ENCODE peak calls at places on chromosome 3, in nine cellular contexts. One of them, this sample, is unnamed.
A peak's percentile ranks its signal among the peaks of the same experiment; 100 is the strongest.

GRCh38 chr3:177597325-177598109 is 400.2 kb upstream of the TBL1XR1 start:
- DNase-seq in skeletal muscle cell: peak; percentile 81
- DNase-seq in coronary artery: no peak
- DNase-seq in naive thymus-derived CD8-positive, alpha-beta T cell: peak; percentile 20
- DNase-seq in NCI-H748 treated with DMSO at 0.1 percent for 48 hours: peak; percentile 73
- DNase-seq in GM20000: peak; percentile 20
- DNase-seq in GM13976: peak; percentile 22
- DNase-seq in A549: no peak
- DNase-seq in nucleus accumbens: peak; percentile 43
- DNase-seq in this sample: peak; percentile 62

GRCh38 chr3:189001559-189001958 is 170.2 kb upstream of the TPRG1 start:
- DNase-seq in GM20000: no peak
- DNase-seq in nucleus accumbens: no peak
- DNase-seq in naive thymus-derived CD8-positive, alpha-beta T cell: no peak
- DNase-seq in A549: peak; percentile 27
- DNase-seq in GM13976: no peak
- DNase-seq in NCI-H748 treated with DMSO at 0.1 percent for 48 hours: no peak
- DNase-seq in skeletal muscle cell: peak; percentile 38
- DNase-seq in coronary artery: no peak
- DNase-seq in this sample: no peak

GRCh38 chr3:99817047-99817436 is 620 bp upstream of the CMSS1 start:
- DNase-seq in GM13976: no peak
- DNase-seq in GM20000: peak; percentile 12
- DNase-seq in A549: no peak
- DNase-seq in nucleus accumbens: no peak
- DNase-seq in NCI-H748 treated with DMSO at 0.1 percent for 48 hours: no peak
- DNase-seq in skeletal muscle cell: no peak
- DNase-seq in coronary artery: no peak
- DNase-seq in naive thymus-derived CD8-positive, alpha-beta T cell: no peak
- DNase-seq in this sample: no peak

GRCh38 chr3:190811775-190812480 is 50.6 kb downstream of the GMNC start:
- DNase-seq in GM13976: peak; percentile 9
- DNase-seq in NCI-H748 treated with DMSO at 0.1 percent for 48 hours: peak; percentile 42
- DNase-seq in skeletal muscle cell: no peak
- DNase-seq in coronary artery: no peak
- DNase-seq in GM20000: peak; percentile 32
- DNase-seq in nucleus accumbens: peak; percentile 8
- DNase-seq in A549: peak; percentile 6
- DNase-seq in naive thymus-derived CD8-positive, alpha-beta T cell: no peak
- DNase-seq in this sample: peak; percentile 69

GRCh38 chr3:195005251-195005620 is 265.7 kb downstream of the XXYLT1 start:
- DNase-seq in naive thymus-derived CD8-positive, alpha-beta T cell: peak; percentile 2
- DNase-seq in nucleus accumbens: no peak
- DNase-seq in NCI-H748 treated with DMSO at 0.1 percent for 48 hours: no peak
- DNase-seq in coronary artery: peak; percentile 12
- DNase-seq in GM13976: no peak
- DNase-seq in A549: no peak
- DNase-seq in GM20000: no peak
- DNase-seq in skeletal muscle cell: no peak
- DNase-seq in this sample: no peak

GRCh38 chr3:39126532-39127071 is 19.1 kb downstream of the TTC21A start:
- DNase-seq in naive thymus-derived CD8-positive, alpha-beta T cell: no peak
- DNase-seq in NCI-H748 treated with DMSO at 0.1 percent for 48 hours: no peak
- DNase-seq in coronary artery: no peak
- DNase-seq in nucleus accumbens: no peak
- DNase-seq in GM13976: no peak
- DNase-seq in GM20000: no peak
- DNase-seq in A549: no peak
- DNase-seq in skeletal muscle cell: no peak
- DNase-seq in this sample: peak; percentile 56

GRCh38 chr3:127784865-127785710 is 37.2 kb downstream of the MGLL start:
- DNase-seq in naive thymus-derived CD8-positive, alpha-beta T cell: no peak
- DNase-seq in skeletal muscle cell: no peak
- DNase-seq in nucleus accumbens: no peak
- DNase-seq in A549: no peak
- DNase-seq in coronary artery: no peak
- DNase-seq in GM13976: no peak
- DNase-seq in GM20000: no peak
- DNase-seq in NCI-H748 treated with DMSO at 0.1 percent for 48 hours: no peak
- DNase-seq in this sample: no peak

GRCh38 chr3:52398670-52399081 is 46.2 kb downstream of the SEMA3G start:
- DNase-seq in GM20000: no peak
- DNase-seq in NCI-H748 treated with DMSO at 0.1 percent for 48 hours: no peak
- DNase-seq in naive thymus-derived CD8-positive, alpha-beta T cell: no peak
- DNase-seq in skeletal muscle cell: no peak
- DNase-seq in coronary artery: no peak
- DNase-seq in A549: no peak
- DNase-seq in GM13976: no peak
- DNase-seq in nucleus accumbens: no peak
- DNase-seq in this sample: no peak

GRCh38 chr3:24255414-24255813 is 239.2 kb downstream of the THRB start:
- DNase-seq in NCI-H748 treated with DMSO at 0.1 percent for 48 hours: no peak
- DNase-seq in skeletal muscle cell: no peak
- DNase-seq in A549: no peak
- DNase-seq in GM20000: no peak
- DNase-seq in coronary artery: no peak
- DNase-seq in naive thymus-derived CD8-positive, alpha-beta T cell: no peak
- DNase-seq in nucleus accumbens: no peak
- DNase-seq in GM13976: no peak
- DNase-seq in this sample: no peak

GRCh38 chr3:13163848-13164382 is 90.7 kb upstream of the IQSEC1 start:
- DNase-seq in NCI-H748 treated with DMSO at 0.1 percent for 48 hours: no peak
- DNase-seq in nucleus accumbens: no peak
- DNase-seq in skeletal muscle cell: no peak
- DNase-seq in naive thymus-derived CD8-positive, alpha-beta T cell: no peak
- DNase-seq in A549: no peak
- DNase-seq in GM20000: no peak
- DNase-seq in GM13976: no peak
- DNase-seq in coronary artery: no peak
- DNase-seq in this sample: no peak

GRCh38 chr3:62368705-62369475 is 4.5 kb downstream of the FEZF2 start:
- DNase-seq in naive thymus-derived CD8-positive, alpha-beta T cell: no peak
- DNase-seq in coronary artery: no peak
- DNase-seq in GM13976: no peak
- DNase-seq in nucleus accumbens: no peak
- DNase-seq in GM20000: no peak
- DNase-seq in A549: no peak
- DNase-seq in NCI-H748 treated with DMSO at 0.1 percent for 48 hours: peak; percentile 57
- DNase-seq in skeletal muscle cell: no peak
- DNase-seq in this sample: no peak

GRCh38 chr3:110314512-110315114 is 757.0 kb upstream of the NECTIN3 start:
- DNase-seq in GM20000: peak; percentile 36
- DNase-seq in A549: peak; percentile 3
- DNase-seq in GM13976: peak; percentile 27
- DNase-seq in coronary artery: no peak
- DNase-seq in NCI-H748 treated with DMSO at 0.1 percent for 48 hours: peak; percentile 42
- DNase-seq in nucleus accumbens: peak; percentile 27
- DNase-seq in skeletal muscle cell: no peak
- DNase-seq in naive thymus-derived CD8-positive, alpha-beta T cell: peak; percentile 53
- DNase-seq in this sample: peak; percentile 64

GRCh38 chr3:67104388-67104787 is 106.3 kb downstream of the KBTBD8 start:
- DNase-seq in skeletal muscle cell: no peak
- DNase-seq in GM13976: no peak
- DNase-seq in GM20000: no peak
- DNase-seq in A549: no peak
- DNase-seq in NCI-H748 treated with DMSO at 0.1 percent for 48 hours: no peak
- DNase-seq in nucleus accumbens: no peak
- DNase-seq in coronary artery: no peak
- DNase-seq in naive thymus-derived CD8-positive, alpha-beta T cell: no peak
- DNase-seq in this sample: no peak

GRCh38 chr3:44076221-44076829 is 165.4 kb upstream of the TOPAZ1 start:
- DNase-seq in coronary artery: no peak
- DNase-seq in nucleus accumbens: no peak
- DNase-seq in skeletal muscle cell: no peak
- DNase-seq in A549: no peak
- DNase-seq in naive thymus-derived CD8-positive, alpha-beta T cell: no peak
- DNase-seq in NCI-H748 treated with DMSO at 0.1 percent for 48 hours: peak; percentile 21
- DNase-seq in GM13976: no peak
- DNase-seq in GM20000: no peak
- DNase-seq in this sample: no peak

GRCh38 chr3:105518806-105519418 is 152.2 kb downstream of the ALCAM start:
- DNase-seq in A549: peak; percentile 19
- DNase-seq in NCI-H748 treated with DMSO at 0.1 percent for 48 hours: peak; percentile 49
- DNase-seq in GM20000: peak; percentile 44
- DNase-seq in GM13976: peak; percentile 50
- DNase-seq in skeletal muscle cell: no peak
- DNase-seq in naive thymus-derived CD8-positive, alpha-beta T cell: peak; percentile 17
- DNase-seq in nucleus accumbens: no peak
- DNase-seq in coronary artery: no peak
- DNase-seq in this sample: peak; percentile 80

GRCh38 chr3:141384157-141384556 is 15.9 kb downstream of the ZBTB38 start:
- DNase-seq in NCI-H748 treated with DMSO at 0.1 percent for 48 hours: no peak
- DNase-seq in A549: no peak
- DNase-seq in skeletal muscle cell: no peak
- DNase-seq in naive thymus-derived CD8-positive, alpha-beta T cell: no peak
- DNase-seq in GM13976: no peak
- DNase-seq in nucleus accumbens: no peak
- DNase-seq in coronary artery: no peak
- DNase-seq in GM20000: no peak
- DNase-seq in this sample: peak; percentile 50

GRCh38 chr3:187079090-187080022 is 59.9 kb downstream of the RPL39L start:
- DNase-seq in GM13976: no peak
- DNase-seq in GM20000: no peak
- DNase-seq in naive thymus-derived CD8-positive, alpha-beta T cell: no peak
- DNase-seq in nucleus accumbens: no peak
- DNase-seq in coronary artery: no peak
- DNase-seq in A549: no peak
- DNase-seq in NCI-H748 treated with DMSO at 0.1 percent for 48 hours: no peak
- DNase-seq in skeletal muscle cell: no peak
- DNase-seq in this sample: no peak